ENCODE peak calls at places on chromosomes 6 and 20, in four cellular contexts. A, D, K and B are unnamed samples. For H3K27me3 and H3K36me3, the result is how much of the 10 kb centered on the place peaks cover.

GRCh38 chr6:71197267-71197666 is 91.3 kb upstream of the OGFRL1 start:
- DNase-seq in A (peak), D (no peak), K (no peak), B (no peak)

GRCh38 chr20:11797161-11797560 is 120.5 kb upstream of the BTBD3 start:
- DNase-seq in A (no peak), D (no peak), K (no peak), B (no peak)

GRCh38 chr6:13165518-13166186 is 162.7 kb downstream of the TBC1D7 start:
- DNase-seq in A (no peak), D (no peak), K (no peak), B (no peak)

GRCh38 chr6:81105998-81106397 is 646.5 kb downstream of the TENT5A start:
- DNase-seq in A (no peak), D (no peak), K (no peak), B (no peak)

GRCh38 chr6:150691463-150691862 is 91.8 kb downstream of the PLEKHG1 start:
- DNase-seq in A (no peak), D (no peak), K (no peak), B (no peak)

GRCh38 chr20:37526238-37526838 is 1.3 kb downstream of the BLCAP start:
- DNase-seq in A (peak), D (peak), K (no peak), B (no peak)

GRCh38 chr6:167825759-167826229 is 917 bp upstream of the AFDN start:
- DNase-seq in A (no peak), D (peak), K (peak), B (peak)

GRCh38 chr6:130852844-130853554 is 25.8 kb downstream of the SMLR1 start:
- DNase-seq in A (no peak), D (no peak), K (no peak), B (no peak)

GRCh38 chr20:11891827-11892521 is 25.7 kb upstream of the BTBD3 start:
- DNase-seq in A (peak), D (peak), K (peak), B (peak)

GRCh38 chr6:34358389-34358906 is 34.0 kb downstream of the NUDT3 start:
- DNase-seq in A (peak), D (no peak), K (no peak), B (no peak)

GRCh38 chr6:73803562-73804221 is 107.7 kb downstream of the CD109 start:
- DNase-seq in A (peak), D (peak), K (no peak), B (no peak)

GRCh38 chr6:155014715-155015300 is 19.7 kb downstream of the TIAM2 start:
- DNase-seq in A (peak), D (no peak), K (no peak), B (no peak)

GRCh38 chr6:141321486-141322347 is 811.0 kb upstream of the GJE1 start:
- DNase-seq in A (peak), D (no peak), K (no peak), B (no peak)

GRCh38 chr6:41734666-41735426 is 562 bp downstream of the TFEB start:
- DNase-seq in A (peak), D (peak), K (peak), B (peak)

GRCh38 chr6:30093951-30094350 is 18.4 kb upstream of the RNF39 start:
- DNase-seq in A (no peak), D (no peak), K (no peak), B (no peak)
- H3K27me3 ChIP-seq in A (under half), D (under half), K (half or more), B (half or more)

GRCh38 chr6:95197590-95197989 is 379.7 kb upstream of the MANEA start:
- DNase-seq in A (no peak), D (no peak), K (no peak), B (no peak)

GRCh38 chr6:95209007-95209406 is 368.3 kb upstream of the MANEA start:
- DNase-seq in A (no peak), D (no peak), K (no peak), B (no peak)

DNA sequence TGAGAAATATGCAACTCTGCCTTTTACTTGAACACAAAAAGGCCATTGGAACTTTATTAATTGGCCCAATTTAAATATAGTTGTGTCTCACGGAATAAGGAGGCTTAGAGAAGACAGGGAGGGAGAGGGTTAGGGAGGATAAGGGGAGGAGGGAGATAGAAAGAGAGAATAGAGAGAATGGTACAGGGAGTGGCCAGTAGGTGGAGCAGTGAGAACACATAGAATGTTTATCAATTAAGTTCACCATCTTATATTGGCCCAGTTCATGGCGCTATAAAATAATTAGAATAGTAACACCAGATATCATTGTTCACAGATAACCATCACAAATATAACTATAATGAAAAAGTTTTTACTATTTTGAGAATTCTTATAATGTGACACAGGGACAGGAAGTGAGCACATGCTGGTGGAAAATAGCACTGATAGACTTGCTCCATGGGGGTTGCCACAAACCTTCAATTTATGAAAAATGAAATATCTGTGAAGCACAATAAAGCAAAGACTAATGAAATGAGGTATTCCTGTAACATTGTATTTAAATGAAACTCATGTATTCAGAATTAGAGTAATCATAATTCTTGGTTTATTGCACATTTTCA is 374.1 kb upstream of the MANEA start:
- DNase-seq in A (peak), D (peak), K (no peak), B (no peak)
- TF ChIP-seq CTCF in A (peak), D (peak), K (peak), B (peak)

GRCh38 chr20:35049776-35050352 is 42.7 kb downstream of the TRPC4AP start:
- DNase-seq in A (no peak), D (no peak), K (no peak), B (no peak)

DNA sequence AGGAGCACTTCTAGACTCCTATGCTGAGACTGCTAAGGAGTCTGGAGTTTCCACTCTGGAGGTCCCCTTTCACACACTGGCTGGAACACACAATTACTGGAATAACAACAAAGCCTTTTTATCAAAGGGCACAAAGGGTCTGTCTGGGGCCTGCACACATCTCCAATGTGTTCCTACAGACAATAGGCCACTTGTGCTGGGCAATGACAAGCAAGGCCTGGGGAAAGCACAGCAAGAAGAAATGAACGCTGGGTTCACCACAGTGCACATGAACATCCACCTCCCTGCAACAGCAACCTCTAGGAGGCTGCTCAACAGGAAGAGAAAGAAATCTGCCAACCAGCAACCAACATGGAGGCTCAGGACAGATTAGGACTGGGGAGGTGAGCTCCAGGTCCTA is 43.9 kb downstream of the TRPC4AP start:
- DNase-seq in A (no peak), D (peak), K (no peak), B (no peak)
- H3K36me3 ChIP-seq in A (under half), D (half or more), K (under half), B (under half)

GRCh38 chr6:27250955-27251671 is 3.6 kb downstream of the PRSS16 start:
- DNase-seq in A (no peak), D (no peak), K (peak), B (peak)
- H3K27me3 ChIP-seq in A (half or more), D (under half), K (half or more), B (under half)

GRCh38 chr6:105835373-105835772 is 250.8 kb upstream of the PRDM1 start:
- DNase-seq in A (peak), D (peak), K (no peak), B (no peak)
- TF ChIP-seq CTCF in A (peak), D (peak), K (no peak), B (no peak)

GRCh38 chr6:3108746-3109414 is 9.6 kb upstream of the BPHL start:
- DNase-seq in A (no peak), D (peak), K (no peak), B (no peak)
- H3K36me3 ChIP-seq in A (under half), D (half or more), K (under half), B (under half)

GRCh38 chr20:63005240-63005861 is 1.4 kb downstream of the BHLHE23 start:
- DNase-seq in A (no peak), D (no peak), K (no peak), B (no peak)
- H3K27me3 ChIP-seq in A (half or more), D (half or more), K (half or more), B (half or more)

GRCh38 chr6:160519603-160520042 is 144.5 kb downstream of the LPA start:
- DNase-seq in A (no peak), D (no peak), K (no peak), B (no peak)

GRCh38 chr6:160519133-160519532 is 144.9 kb downstream of the LPA start:
- DNase-seq in A (no peak), D (no peak), K (no peak), B (no peak)

GRCh38 chr6:160523223-160523622 is 140.9 kb downstream of the LPA start:
- DNase-seq in A (no peak), D (no peak), K (no peak), B (no peak)

GRCh38 chr6:160520043-160520904 is 143.8 kb downstream of the LPA start:
- DNase-seq in A (peak), D (peak), K (peak), B (peak)
- TF ChIP-seq CTCF in A (no peak), D (peak), K (no peak), B (no peak)